ENCODE peak calls at places on chromosomes 6 and 20, in nine cellular contexts. X, E, H, F, J, N, Z, B and A are unnamed samples.

GRCh38 chr6:12083763-12084162 is 71.7 kb downstream of the HIVEP1 start:
- DNase-seq in N (no peak), F (no peak), E (peak), J (no peak), Z (no peak), X (peak), H (no peak), B (no peak), A (no peak)

GRCh38 chr6:137136065-137136464 is 37.4 kb downstream of the IL22RA2 start:
- DNase-seq in N (peak), E (no peak), F (no peak), B (no peak), J (no peak), H (peak), Z (no peak), X (no peak), A (peak)

GRCh38 chr6:89956182-89956581 is 61.9 kb downstream of the GJA10 start:
- DNase-seq in X (no peak), B (no peak), Z (no peak), N (no peak), F (no peak), J (no peak), E (no peak), H (no peak), A (no peak)

GRCh38 chr20:14498809-14499208 is 161.4 kb upstream of the FLRT3 start:
- DNase-seq in J (no peak), N (no peak), F (no peak), H (no peak), X (no peak), Z (no peak), B (no peak), E (no peak), A (no peak)

GRCh38 chr20:63028461-63028921 is 21.7 kb upstream of the BHLHE23 start:
- DNase-seq in Z (peak), N (no peak), H (no peak), X (no peak), B (no peak), F (peak), E (no peak), J (no peak), A (no peak)

GRCh38 chr6:35419431-35419830 is 32.7 kb upstream of the FANCE start:
- DNase-seq in X (peak), H (peak), F (no peak), B (no peak), E (peak), J (peak), N (peak), Z (no peak), A (peak)

GRCh38 chr20:48090784-48091183 is 305.5 kb upstream of the SULF2 start:
- DNase-seq in H (no peak), N (no peak), X (no peak), J (no peak), Z (no peak), F (no peak), E (no peak), B (no peak), A (no peak)

GRCh38 chr6:140871911-140872310 is 1260.8 kb upstream of the GJE1 start:
- DNase-seq in X (peak), J (peak), H (peak), Z (no peak), N (peak), F (no peak), E (peak), B (no peak), A (no peak)

GRCh38 chr6:102154176-102154575 is 760.7 kb downstream of the GRIK2 start:
- DNase-seq in J (no peak), Z (peak), F (no peak), X (no peak), N (no peak), H (no peak), B (no peak), E (no peak), A (no peak)

GRCh38 chr6:111361648-111362047 is 121.4 kb downstream of the REV3L start:
- DNase-seq in B (no peak), Z (no peak), J (peak), E (peak), F (no peak), N (peak), X (peak), H (peak), A (peak)

GRCh38 chr6:157314705-157315321 is 8.5 kb downstream of the TMEM242 start:
- DNase-seq in N (peak), Z (no peak), H (peak), B (no peak), F (no peak), X (peak), J (peak), E (peak), A (peak)

GRCh38 chr6:47653706-47654105 is 44.7 kb upstream of the ADGRF4 start:
- DNase-seq in N (no peak), B (no peak), Z (no peak), X (no peak), H (no peak), E (no peak), F (no peak), J (no peak), A (no peak)

GRCh38 chr6:128209771-128210170 is 308.9 kb upstream of the THEMIS start:
- DNase-seq in N (peak), X (peak), E (peak), F (no peak), B (no peak), Z (no peak), H (peak), J (peak), A (peak)

GRCh38 chr20:50574108-50574507 is 63.9 kb downstream of the PTPN1 start:
- DNase-seq in X (no peak), Z (no peak), H (no peak), N (no peak), B (no peak), E (no peak), F (no peak), J (no peak), A (no peak)

GRCh38 chr6:76940186-76940585 is 523.1 kb downstream of the HTR1B start:
- DNase-seq in B (no peak), X (no peak), N (peak), F (no peak), Z (no peak), E (no peak), H (peak), J (no peak), A (peak)

GRCh38 chr20:6993016-6993415 is 225.5 kb downstream of the BMP2 start:
- DNase-seq in Z (no peak), J (no peak), F (no peak), N (peak), B (no peak), H (peak), X (peak), E (peak), A (no peak)

GRCh38 chr20:57794600-57795346 is 85.0 kb upstream of the PMEPA1 start:
- DNase-seq in X (no peak), E (peak), H (no peak), Z (no peak), N (no peak), J (peak), F (no peak), B (no peak), A (no peak)

GRCh38 chr6:38184041-38184779 is 364.7 kb downstream of the ZFAND3 start:
- DNase-seq in N (no peak), B (no peak), H (no peak), X (no peak), Z (no peak), E (no peak), F (no peak), J (no peak), A (no peak)

GRCh38 chr6:132598473-132598872 is 8.9 kb upstream of the TAAR5 start:
- DNase-seq in F (no peak), J (no peak), B (no peak), E (no peak), H (no peak), X (no peak), N (no peak), Z (no peak), A (no peak)

GRCh38 chr6:71852951-71853350 is 33.4 kb upstream of the RIMS1 start:
- DNase-seq in H (no peak), B (no peak), J (no peak), F (no peak), N (no peak), Z (no peak), E (no peak), X (no peak), A (no peak)

GRCh38 chr6:39852324-39852723 is 60.1 kb downstream of the DAAM2 start:
- DNase-seq in B (no peak), N (no peak), J (no peak), E (peak), F (no peak), X (no peak), Z (no peak), H (no peak), A (no peak)

GRCh38 chr6:65701325-65701724 is 5.7 kb downstream of the EYS start:
- DNase-seq in N (no peak), B (no peak), F (no peak), J (no peak), E (no peak), X (no peak), H (no peak), Z (no peak), A (no peak)

GRCh38 chr6:17178301-17178700 is 76.5 kb downstream of the STMND1 start:
- DNase-seq in F (no peak), N (no peak), H (no peak), J (no peak), X (no peak), E (no peak), Z (no peak), B (no peak), A (no peak)

GRCh38 chr6:157050537-157051280 is 272.6 kb downstream of the TMEM242 start:
- DNase-seq in J (no peak), B (no peak), E (no peak), N (peak), F (no peak), Z (no peak), X (no peak), H (no peak), A (peak)

GRCh38 chr20:17059465-17059864 is 167.4 kb upstream of the PCSK2 start:
- DNase-seq in X (peak), J (peak), B (no peak), F (no peak), H (no peak), Z (no peak), N (peak), E (peak), A (no peak)

GRCh38 chr20:62171245-62171644 is 11.6 kb upstream of the MTG2 start:
- DNase-seq in F (no peak), X (no peak), J (no peak), N (no peak), E (no peak), B (no peak), H (no peak), Z (no peak), A (no peak)

GRCh38 chr6:68527691-68528090 is 107.4 kb upstream of the ADGRB3 start:
- DNase-seq in B (no peak), N (no peak), J (no peak), H (no peak), Z (no peak), E (no peak), F (no peak), X (no peak), A (no peak)

GRCh38 chr6:55108469-55109130 is 65.7 kb upstream of the HCRTR2 start:
- DNase-seq in H (no peak), J (no peak), F (no peak), Z (no peak), E (no peak), X (no peak), N (no peak), B (no peak), A (no peak)

GRCh38 chr6:147826698-147827097 is 318.2 kb downstream of the SAMD5 start:
- DNase-seq in H (no peak), N (no peak), X (no peak), B (no peak), E (no peak), J (no peak), F (no peak), Z (no peak), A (no peak)

GRCh38 chr20:35192071-35192872 is 20.4 kb downstream of the PROCR start:
- DNase-seq in E (no peak), Z (no peak), B (no peak), J (peak), N (no peak), X (no peak), F (no peak), H (no peak), A (no peak)

GRCh38 chr6:54646551-54647300 is 199.8 kb upstream of the FAM83B start:
- DNase-seq in H (peak), J (no peak), B (no peak), E (peak), Z (no peak), N (peak), X (peak), F (no peak), A (peak)

GRCh38 chr6:166937716-166938115 is 18.6 kb downstream of the RNASET2 start:
- DNase-seq in F (no peak), J (no peak), N (no peak), H (no peak), B (no peak), E (no peak), X (no peak), Z (no peak), A (no peak)

GRCh38 chr6:46234156-46234556 is 63.4 kb upstream of the ENPP5 start:
- DNase-seq in H (no peak), Z (no peak), X (no peak), B (no peak), E (no peak), N (no peak), J (no peak), F (no peak), A (no peak)

GRCh38 chr6:45714795-45715507 is 300.7 kb downstream of the CLIC5 start:
- DNase-seq in J (peak), F (peak), H (peak), Z (no peak), B (peak), N (peak), X (peak), E (peak), A (peak)

GRCh38 chr6:19024737-19025136 is 637.6 kb downstream of the RNF144B start:
- DNase-seq in Z (no peak), J (peak), X (peak), B (no peak), F (no peak), E (peak), N (peak), H (peak), A (peak)

GRCh38 chr6:90251295-90251992 is 45.2 kb downstream of the BACH2 start:
- DNase-seq in Z (no peak), E (peak), J (peak), F (no peak), H (no peak), N (peak), X (no peak), B (no peak), A (no peak)

GRCh38 chr6:14068133-14068532 is 49.4 kb upstream of the CD83 start:
- DNase-seq in E (peak), X (peak), Z (no peak), N (peak), J (peak), B (no peak), F (no peak), H (peak), A (peak)

GRCh38 chr6:79230149-79230548 is 4.3 kb downstream of the HMGN3 start:
- DNase-seq in H (no peak), J (no peak), N (no peak), Z (no peak), E (no peak), B (no peak), F (no peak), X (no peak), A (peak)

GRCh38 chr6:79234150-79235022 is at the start of gene HMGN3:
- DNase-seq in E (peak), J (peak), B (peak), Z (peak), F (peak), H (peak), X (peak), N (peak), A (peak)

GRCh38 chr6:79231101-79231500 is 3.4 kb downstream of the HMGN3 start:
- DNase-seq in N (no peak), Z (no peak), H (no peak), B (no peak), J (no peak), F (no peak), X (no peak), E (peak), A (no peak)

GRCh38 chr6:79232696-79233462 is 1.6 kb downstream of the HMGN3 start:
- DNase-seq in F (no peak), E (no peak), B (no peak), J (no peak), N (no peak), H (no peak), Z (no peak), X (no peak), A (no peak)

DNA sequence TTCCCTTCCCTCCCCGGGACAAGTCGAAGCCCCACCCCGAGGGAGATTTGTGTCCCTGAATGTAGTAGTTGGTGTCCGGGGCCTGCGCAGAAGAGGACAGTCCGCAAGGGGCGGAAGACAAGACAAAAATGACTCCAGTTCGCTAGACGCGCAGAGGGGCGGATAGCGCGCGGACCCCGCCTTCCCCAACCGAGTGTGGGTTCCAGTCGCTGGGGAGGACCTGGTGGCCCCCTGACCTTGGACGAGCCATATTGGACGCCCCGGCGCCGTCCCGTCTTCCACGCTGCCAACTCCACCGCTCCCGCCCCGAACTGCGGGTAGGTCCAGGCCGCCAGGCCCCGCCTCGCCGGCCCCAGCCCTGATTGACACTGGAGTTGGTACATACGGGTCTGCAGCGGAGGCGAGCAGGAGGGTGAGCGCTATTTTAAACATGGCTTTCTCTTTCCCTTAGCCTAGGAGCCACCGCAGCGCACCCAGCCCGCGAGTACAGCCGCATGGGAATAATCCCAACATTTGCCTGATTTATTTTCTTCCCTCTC is 802 bp downstream of the HMGN3 start:
- DNase-seq in B (peak), N (peak), Z (peak), J (peak), E (peak), X (peak), F (peak), H (peak), A (peak)
- TF ChIP-seq CTCF in B (peak), N (peak), Z (peak), J (peak), E (peak), X (peak), F (no peak), H (peak), A (peak)

GRCh38 chr20:31747640-31748039 is 8.6 kb downstream of the TPX2 start:
- DNase-seq in B (no peak), F (no peak), H (peak), J (peak), N (peak), X (no peak), E (no peak), Z (no peak), A (peak)
- H3K4me3 ChIP-seq in B (no peak), F (no peak), H (no peak), J (no peak), N (no peak), X (no peak), E (peak), Z (no peak), A (no peak)

GRCh38 chr20:24724982-24725533 is 224.0 kb upstream of the CST7 start:
- DNase-seq in H (no peak), E (no peak), N (no peak), X (no peak), B (no peak), F (no peak), J (no peak), Z (no peak), A (no peak)
- TF ChIP-seq CTCF in H (no peak), E (no peak), N (no peak), X (no peak), B (no peak), F (no peak), J (no peak), Z (no peak), A (no peak)

GRCh38 chr20:53161473-53161872 is 189.3 kb downstream of the TSHZ2 start:
- DNase-seq in E (no peak), N (no peak), H (no peak), F (no peak), Z (no peak), X (no peak), B (no peak), J (no peak), A (no peak)

GRCh38 chr20:53161073-53161472 is 188.9 kb downstream of the TSHZ2 start:
- DNase-seq in E (no peak), X (no peak), N (no peak), B (no peak), Z (no peak), H (no peak), J (no peak), F (no peak), A (no peak)

GRCh38 chr20:53162251-53162835 is 190.2 kb downstream of the TSHZ2 start:
- DNase-seq in X (peak), E (peak), B (peak), N (peak), J (peak), Z (no peak), F (no peak), H (peak), A (peak)

GRCh38 chr20:53157443-53158408 is 185.6 kb downstream of the TSHZ2 start:
- DNase-seq in N (peak), F (peak), H (peak), E (peak), Z (peak), B (no peak), J (peak), X (peak), A (peak)

GRCh38 chr20:53159144-53159543 is 187.0 kb downstream of the TSHZ2 start:
- DNase-seq in B (no peak), J (no peak), Z (no peak), E (no peak), H (no peak), F (no peak), X (no peak), N (peak), A (no peak)
- H3K4me3 ChIP-seq in B (no peak), J (no peak), Z (no peak), E (no peak), H (no peak), F (no peak), X (no peak), N (no peak), A (no peak)

GRCh38 chr20:56422131-56422823 is 10.2 kb downstream of the CASS4 start:
- DNase-seq in F (no peak), B (no peak), E (peak), N (peak), X (peak), H (peak), J (peak), Z (no peak), A (peak)
- TF ChIP-seq CTCF in F (no peak), B (no peak), E (no peak), N (no peak), X (peak), H (no peak), J (peak), Z (no peak), A (no peak)

GRCh38 chr6:153816306-153816845 is 222.7 kb upstream of the OPRM1 start:
- DNase-seq in Z (no peak), N (no peak), J (no peak), F (no peak), X (no peak), E (no peak), B (no peak), H (no peak), A (no peak)
- H3K4me3 ChIP-seq in Z (no peak), N (no peak), J (no peak), F (no peak), X (no peak), E (no peak), B (no peak), H (no peak), A (no peak)

GRCh38 chr6:158977373-158977772 is 22.6 kb downstream of the RSPH3 start:
- DNase-seq in H (no peak), X (no peak), J (no peak), E (no peak), B (no peak), F (no peak), N (no peak), Z (no peak), A (no peak)

GRCh38 chr6:158970640-158971291 is 29.2 kb downstream of the RSPH3 start:
- DNase-seq in Z (no peak), J (no peak), X (no peak), B (no peak), F (no peak), E (no peak), H (peak), N (peak), A (peak)

GRCh38 chr6:158969148-158969547 is 30.9 kb downstream of the RSPH3 start:
- DNase-seq in N (peak), H (no peak), B (no peak), E (no peak), F (no peak), Z (no peak), X (no peak), J (no peak), A (no peak)

GRCh38 chr6:158972241-158973233 is 27.5 kb downstream of the RSPH3 start:
- DNase-seq in B (no peak), F (no peak), Z (no peak), H (peak), N (peak), J (peak), X (peak), E (peak), A (peak)
- TF ChIP-seq CTCF in B (peak), F (peak), Z (peak), H (peak), N (peak), J (peak), X (peak), E (no peak), A (peak)

GRCh38 chr6:149234051-149234962 is 83.2 kb upstream of the TAB2 start:
- DNase-seq in X (peak), B (no peak), H (peak), E (peak), Z (no peak), J (peak), F (peak), N (peak), A (peak)
- H3K4me3 ChIP-seq in X (no peak), B (no peak), H (no peak), E (no peak), Z (no peak), J (no peak), F (peak), N (no peak), A (no peak)

GRCh38 chr20:59221049-59221748 is 57.6 kb downstream of the ZNF831 start:
- DNase-seq in H (no peak), Z (no peak), B (no peak), X (no peak), J (no peak), F (no peak), E (no peak), N (no peak), A (peak)
- TF ChIP-seq CTCF in H (no peak), Z (no peak), B (no peak), X (peak), J (no peak), F (no peak), E (no peak), N (no peak), A (no peak)